ENCODE peak calls at places on chromosomes 11 and 22, in six cellular contexts. Q, M, T, R, Y and B are unnamed samples. For H3K36me3, H3K9me2 and H3K79me2, the result is how much of the 10 kb centered on the place peaks cover.

GRCh38 chr11:12715131-12715530 is 40.9 kb downstream of the TEAD1 start:
- DNase-seq in M (no peak), T (no peak), R (no peak), Q (no peak), Y (no peak), B (no peak)

GRCh38 chr22:30238661-30239420 is 7.7 kb downstream of the LIF start:
- DNase-seq in Q (no peak), R (peak), M (peak), Y (no peak), T (no peak), B (no peak)

GRCh38 chr11:87307101-87307500 is 269.4 kb downstream of the TMEM135 start:
- DNase-seq in M (no peak), T (no peak), R (no peak), Y (no peak), Q (no peak), B (no peak)

GRCh38 chr11:102592634-102593581 is 32.2 kb downstream of the MMP20 start:
- DNase-seq in M (peak), T (peak), Y (peak), Q (peak), R (no peak), B (peak)

GRCh38 chr22:38455530-38456271 is 702 bp upstream of the KCNJ4 start:
- DNase-seq in T (peak), Q (peak), R (peak), M (peak), Y (no peak), B (no peak)

GRCh38 chr11:65310215-65310614 is 4.5 kb upstream of the CDC42EP2 start:
- DNase-seq in Q (no peak), M (no peak), Y (no peak), R (no peak), T (no peak), B (no peak)

GRCh38 chr22:44701824-44702478 is at the start of gene PRR5:
- DNase-seq in Q (peak), T (peak), Y (peak), R (peak), M (peak), B (no peak)

GRCh38 chr22:50545522-50546325 is at the start of gene KLHDC7B:
- DNase-seq in M (no peak), R (peak), T (no peak), Y (no peak), Q (peak), B (no peak)

GRCh38 chr11:74283580-74284180 is 27.8 kb downstream of the P4HA3 start:
- DNase-seq in R (no peak), M (no peak), Q (no peak), Y (no peak), T (no peak), B (no peak)

GRCh38 chr11:17354070-17354924 is 2.7 kb downstream of the NCR3LG1 start:
- DNase-seq in R (peak), M (peak), T (peak), Y (peak), Q (peak), B (peak)

GRCh38 chr11:45928535-45929215 is 6.2 kb downstream of the LARGE2 start:
- DNase-seq in M (no peak), Q (no peak), R (no peak), T (no peak), Y (no peak), B (no peak)

GRCh38 chr11:67111261-67111660 is 7.8 kb upstream of the KDM2A start:
- DNase-seq in T (no peak), M (no peak), R (no peak), Y (no peak), Q (no peak), B (no peak)
- H3K36me3 ChIP-seq in T (under half), M (under half), R (under half), Y (under half), Q (under half), B (under half)

GRCh38 chr11:106309070-106309684 is 231.7 kb downstream of the AASDHPPT start:
- DNase-seq in Q (no peak), Y (no peak), M (no peak), T (no peak), R (no peak), B (no peak)

GRCh38 chr11:106302416-106302815 is 225.0 kb downstream of the AASDHPPT start:
- DNase-seq in Q (no peak), Y (no peak), M (no peak), R (no peak), T (peak), B (no peak)

GRCh38 chr11:106304274-106304673 is 226.8 kb downstream of the AASDHPPT start:
- DNase-seq in Q (no peak), T (no peak), M (no peak), Y (no peak), R (no peak), B (no peak)

GRCh38 chr11:106306942-106307341 is 229.5 kb downstream of the AASDHPPT start:
- DNase-seq in Y (no peak), R (peak), T (no peak), M (no peak), Q (no peak), B (no peak)

GRCh38 chr11:106305458-106305857 is 228.0 kb downstream of the AASDHPPT start:
- DNase-seq in T (no peak), R (no peak), M (no peak), Y (no peak), Q (no peak), B (no peak)
- H3K9me2 ChIP-seq in T (under half), R (under half), M (under half), Y (under half), Q (under half), B (under half)

GRCh38 chr11:57150454-57150917 is 31.3 kb upstream of the LRRC55 start:
- DNase-seq in Y (no peak), R (peak), M (no peak), Q (peak), T (no peak), B (no peak)
- H3K79me2 ChIP-seq in Y (under half), R (under half), M (under half), Q (under half), T (under half), B (under half)

DNA sequence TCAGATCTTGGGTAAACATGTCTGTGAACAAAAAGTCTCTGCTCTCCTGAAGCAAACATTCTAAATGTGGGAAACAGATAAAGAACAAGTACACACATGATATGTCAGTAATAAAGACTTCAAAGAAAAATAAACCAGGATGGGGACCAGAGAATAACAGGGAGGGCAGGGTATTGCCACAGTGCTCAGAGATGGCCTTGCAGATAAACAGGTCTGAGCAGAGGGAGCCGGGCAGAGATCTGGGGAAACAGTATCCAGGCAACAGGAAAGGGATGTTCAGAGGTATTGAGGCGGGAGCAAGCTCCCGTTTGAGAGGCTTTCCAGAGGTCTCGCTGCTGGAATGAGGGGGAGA is 2.9 kb downstream of the CCDC86 start:
- DNase-seq in Y (no peak), T (no peak), Q (peak), M (no peak), R (peak), B (no peak)
- H3K36me3 ChIP-seq in Y (under half), T (half or more), Q (under half), M (under half), R (under half), B (under half)

GRCh38 chr22:33599596-33599995 is 320.7 kb downstream of the LARGE1 start:
- DNase-seq in M (no peak), Y (no peak), R (no peak), T (no peak), Q (no peak), B (no peak)
- H3K9me2 ChIP-seq in M (under half), Y (under half), R (under half), T (under half), Q (under half), B (under half)

GRCh38 chr11:55652560-55652959 is 4.4 kb downstream of the OR4S2 start:
- DNase-seq in M (no peak), T (no peak), Y (no peak), Q (no peak), R (no peak), B (no peak)
- H3K79me2 ChIP-seq in M (under half), T (under half), Y (under half), Q (under half), R (under half), B (under half)

DNA sequence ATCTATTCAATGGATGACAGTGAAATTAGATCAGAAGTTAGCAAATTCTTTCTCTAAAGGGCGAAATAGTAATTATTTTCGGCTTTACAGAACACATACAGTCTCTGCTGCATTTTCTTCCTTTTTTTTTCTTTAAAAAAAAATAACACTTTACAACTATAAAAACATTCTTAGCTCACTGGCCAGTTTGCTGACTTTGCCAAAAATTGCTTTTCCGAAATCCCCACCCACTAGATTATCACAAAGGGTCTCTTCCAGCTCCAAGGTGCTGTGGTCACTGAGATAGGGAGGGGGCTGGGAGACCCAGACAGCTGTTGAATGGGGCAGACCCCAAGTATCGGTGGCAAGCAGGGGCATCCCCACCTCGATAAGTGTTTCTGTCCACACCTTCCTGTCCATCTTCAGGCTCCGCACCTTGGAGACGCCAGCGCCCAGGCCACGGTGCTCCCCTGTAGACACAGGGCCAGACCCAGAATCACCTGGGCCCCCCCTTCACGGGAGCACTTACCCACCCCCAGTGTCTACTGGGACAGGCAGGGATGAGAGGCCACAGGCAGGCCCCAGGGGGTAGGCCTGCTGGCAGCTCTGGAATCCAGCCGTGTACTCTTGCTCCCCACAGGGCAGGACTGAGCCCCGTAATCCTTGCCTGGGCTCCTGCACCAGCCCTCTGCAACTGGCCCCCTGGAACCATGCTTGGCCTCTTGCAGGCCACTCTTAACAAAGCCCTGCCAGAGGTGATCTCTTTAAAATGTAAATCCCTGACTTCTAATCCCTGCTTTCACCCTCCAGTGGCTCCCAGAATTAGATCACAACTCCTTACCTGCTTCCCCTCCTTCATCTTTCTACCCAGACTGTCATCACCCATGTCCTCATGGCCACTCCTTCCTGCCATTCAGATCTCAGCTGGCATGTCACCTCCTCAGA is 31.5 kb upstream of the PDE2A start:
- DNase-seq in T (no peak), Y (no peak), Q (no peak), M (peak), R (no peak), B (no peak)
- H3K36me3 ChIP-seq in T (half or more), Y (under half), Q (under half), M (under half), R (under half), B (under half)

GRCh38 chr11:82738116-82738515 is 4.5 kb upstream of the FAM181B start:
- DNase-seq in T (no peak), M (no peak), R (no peak), Q (no peak), Y (no peak), B (no peak)
- H3K9me2 ChIP-seq in T (under half), M (under half), R (under half), Q (under half), Y (under half), B (under half)

DNA sequence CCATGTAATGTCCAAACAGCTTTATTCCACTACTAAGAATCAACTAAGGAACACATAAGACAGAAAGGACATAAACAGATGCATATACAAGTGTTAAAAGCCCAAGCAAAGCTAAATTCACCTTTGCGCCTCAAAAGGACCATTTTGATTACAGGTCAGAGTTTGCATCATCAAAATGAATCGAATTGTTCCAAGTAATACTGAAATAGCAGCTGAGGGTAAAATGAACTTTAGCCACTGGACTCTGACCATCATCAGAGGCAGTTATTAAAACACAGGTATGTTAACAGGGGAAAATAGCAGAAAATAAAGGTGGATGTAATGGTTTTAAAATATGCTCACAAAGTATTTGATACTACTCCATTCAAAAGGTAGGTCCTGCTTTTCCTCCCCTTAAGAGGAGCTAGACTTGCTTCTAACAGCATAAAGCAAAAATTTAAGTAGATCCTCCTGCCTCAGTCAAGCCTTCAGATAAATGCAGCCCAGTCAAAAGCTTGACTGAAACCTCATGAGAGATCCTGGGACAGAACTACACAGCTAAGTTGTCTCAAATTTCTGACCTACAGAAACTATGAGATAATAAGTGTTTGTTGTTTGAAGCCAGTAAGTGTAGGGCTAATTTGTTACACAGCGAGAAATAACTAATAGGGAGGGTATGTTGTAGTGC is 35.4 kb downstream of the RBFOX2 start:
- DNase-seq in R (no peak), Y (no peak), Q (no peak), M (no peak), T (no peak), B (no peak)
- H3K79me2 ChIP-seq in R (half or more), Y (under half), Q (half or more), M (half or more), T (under half), B (under half)

DNA sequence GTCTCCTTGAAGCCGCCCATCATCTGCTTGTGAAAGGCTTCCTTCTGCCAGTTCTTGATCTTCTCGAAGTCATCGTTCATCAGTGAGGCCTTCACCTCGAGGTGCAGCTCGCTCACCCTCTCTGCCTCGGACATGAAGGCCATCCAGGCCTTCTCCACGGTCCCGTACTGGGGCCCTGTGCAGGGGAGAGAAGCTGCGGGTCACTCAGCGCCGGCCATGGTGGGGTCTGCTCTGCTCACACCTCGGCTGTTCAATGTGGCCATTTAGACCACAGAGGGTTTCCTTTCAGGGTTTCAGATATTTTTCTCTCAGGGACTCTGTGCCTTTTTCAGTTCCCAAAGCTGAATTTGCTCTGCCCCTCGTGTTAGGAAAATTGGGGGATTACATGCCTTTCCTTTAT is 33.9 kb upstream of the ARFGAP3 start:
- DNase-seq in Y (no peak), T (no peak), M (no peak), Q (no peak), R (no peak), B (no peak)
- H3K36me3 ChIP-seq in Y (under half), T (under half), M (under half), Q (under half), R (under half), B (under half)